ENCODE peak calls at places on chromosome X, in ten cellular contexts. B is cardiac muscle cell, Q is SK-N-SH, M is GM23248, U is Peyer's patch, D is psoas muscle, L is right cardiac atrium, P is thoracic aorta, I is BE2C, C is transverse colon. G is an unnamed sample.

GRCh38 chrX:78643874-78644273 is 15.3 kb downstream of the RTL3 start:
- DNase-seq in B (no peak), U (no peak), Q (no peak), M (no peak), P (no peak), C (no peak), D (no peak), L (no peak), I (no peak), G (no peak)

GRCh38 chrX:149638860-149639259 is 7.3 kb upstream of the TMEM185A start:
- DNase-seq in P (no peak), U (no peak), D (no peak), L (no peak), M (peak; percentile 34), B (no peak), Q (no peak), I (no peak), C (no peak), G (no peak)

GRCh38 chrX:19772759-19773623 is 114.4 kb downstream of the SH3KBP1 start:
- DNase-seq in Q (no peak), U (no peak), I (no peak), B (no peak), L (no peak), M (peak; percentile 21), D (no peak), P (no peak), C (no peak), G (no peak)

GRCh38 chrX:47321386-47321785 is 49.0 kb upstream of the ZNF157 start:
- DNase-seq in P (no peak), M (peak; percentile 81), L (peak; percentile 62), D (peak; percentile 66), U (no peak), C (peak; percentile 13), I (no peak), B (peak; percentile 81), Q (no peak), G (peak; percentile 67)

GRCh38 chrX:1138476-1138875 is 74.0 kb downstream of the CRLF2 start:
- DNase-seq in I (no peak), P (no peak), M (no peak), L (no peak), Q (no peak), B (no peak), C (no peak), D (peak; percentile 4), U (no peak), G (no peak)

GRCh38 chrX:150566734-150567182 is 1.7 kb upstream of the MTM1 start:
- DNase-seq in M (no peak), B (no peak), D (no peak), C (no peak), Q (no peak), L (no peak), U (no peak), P (no peak), I (no peak), G (no peak)

GRCh38 chrX:145673851-145674250 is 143.8 kb upstream of the SLITRK2 start:
- DNase-seq in C (no peak), M (no peak), Q (no peak), D (no peak), P (no peak), B (no peak), U (no peak), L (no peak), I (no peak), G (no peak)

GRCh38 chrX:3697701-3698279 is 15.7 kb downstream of the PRKX start:
- DNase-seq in I (no peak), B (peak; percentile 52), Q (no peak), P (peak; percentile 15), D (no peak), C (no peak), L (peak; percentile 35), U (no peak), M (peak; percentile 75), G (no peak)

GRCh38 chrX:12304261-12304660 is 166.0 kb downstream of the FRMPD4 start:
- DNase-seq in P (no peak), I (no peak), D (no peak), M (peak; percentile 10), U (no peak), Q (no peak), B (peak; percentile 60), C (no peak), L (no peak), G (no peak)

GRCh38 chrX:44897539-44897938 is 24.6 kb downstream of the KDM6A start:
- DNase-seq in B (no peak), M (no peak), D (no peak), I (no peak), L (no peak), P (no peak), Q (no peak), U (no peak), C (no peak), G (no peak)
- H3K9me3 ChIP-seq in B (no peaks in the 10 kb centered on the region), M (no peaks in the 10 kb centered on the region), D (peaks cover 12% of the 10 kb centered on the region), I (no peaks in the 10 kb centered on the region), L (no peaks in the 10 kb centered on the region), P (peaks cover 3% of the 10 kb centered on the region), Q (peaks cover 16% of the 10 kb centered on the region), U (no peaks in the 10 kb centered on the region), C (no peaks in the 10 kb centered on the region), G (no peaks in the 10 kb centered on the region)

GRCh38 chrX:107714196-107714811 is 61.3 kb downstream of the TSC22D3 start:
- DNase-seq in B (peak; percentile 58), Q (no peak), D (peak; percentile 75), I (no peak), P (no peak), C (peak; percentile 16), U (peak; percentile 52), L (no peak), M (peak; percentile 52), G (no peak)

GRCh38 chrX:107715331-107716044 is 60.1 kb downstream of the TSC22D3 start:
- DNase-seq in D (peak; percentile 47), U (peak; percentile 53), Q (peak; percentile 30), B (peak; percentile 33), C (peak; percentile 11), L (no peak), M (peak; percentile 61), I (no peak), P (no peak), G (no peak)

GRCh38 chrX:107718156-107718621 is 57.4 kb downstream of the TSC22D3 start:
- DNase-seq in I (peak; percentile 65), U (peak; percentile 95), L (peak; percentile 63), Q (peak; percentile 69), D (peak; percentile 75), B (peak; percentile 87), M (peak; percentile 75), P (peak; percentile 76), C (peak; percentile 88), G (peak; percentile 78)

GRCh38 chrX:107716816-107717700 is 58.5 kb downstream of the TSC22D3 start:
- DNase-seq in B (peak; percentile 90), M (peak; percentile 82), D (peak; percentile 95), I (peak; percentile 61), C (peak; percentile 90), P (peak; percentile 60), Q (peak; percentile 60), L (peak; percentile 86), U (peak; percentile 97), G (peak; percentile 52)

DNA sequence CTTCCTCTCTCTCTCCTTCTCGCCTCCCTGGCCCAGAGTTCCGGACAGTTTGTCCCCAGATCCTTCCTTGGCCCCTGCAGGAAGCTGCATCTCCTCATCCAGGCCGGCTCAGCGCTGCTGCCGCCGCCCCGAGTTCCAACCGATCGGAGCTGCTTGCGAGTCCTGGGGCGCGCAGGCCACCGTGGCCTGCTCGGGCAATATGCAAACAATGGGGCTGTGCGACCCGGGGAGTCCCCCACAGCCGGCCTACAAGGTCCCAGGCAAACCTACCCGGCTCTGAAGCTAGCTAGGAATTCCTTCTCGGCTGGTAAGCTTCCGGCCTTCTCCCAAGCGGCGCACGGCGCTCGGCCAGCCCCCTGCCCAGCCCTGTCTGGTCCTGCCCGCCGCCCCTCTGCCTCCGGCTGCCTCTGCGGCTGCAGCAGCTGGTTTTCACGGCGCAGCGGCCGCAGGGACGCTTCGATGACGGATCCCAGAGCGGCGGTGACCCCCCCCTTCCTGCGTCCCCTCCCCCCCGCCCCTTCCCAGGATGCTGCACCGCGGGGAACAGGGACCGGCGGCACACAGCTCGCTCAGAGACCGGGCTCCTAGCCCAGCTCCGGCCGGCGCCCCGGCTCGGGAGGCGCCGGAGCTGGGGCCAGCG is 59.4 kb downstream of the TSC22D3 start:
- DNase-seq in C (peak; percentile 28), P (no peak), M (peak; percentile 53), L (peak; percentile 22), Q (peak; percentile 89), D (peak; percentile 67), B (peak; percentile 32), I (peak; percentile 49), U (peak; percentile 56), G (peak; percentile 19)
- H3K27me3 ChIP-seq in C (no peaks in the 10 kb centered on the region), P (no peaks in the 10 kb centered on the region), M (no peaks in the 10 kb centered on the region), L (no peaks in the 10 kb centered on the region), Q (peaks cover 26% of the 10 kb centered on the region), D (no peaks in the 10 kb centered on the region), B (no peaks in the 10 kb centered on the region), I (no peaks in the 10 kb centered on the region), U (no peaks in the 10 kb centered on the region), G (peaks cover 20% of the 10 kb centered on the region)

DNA sequence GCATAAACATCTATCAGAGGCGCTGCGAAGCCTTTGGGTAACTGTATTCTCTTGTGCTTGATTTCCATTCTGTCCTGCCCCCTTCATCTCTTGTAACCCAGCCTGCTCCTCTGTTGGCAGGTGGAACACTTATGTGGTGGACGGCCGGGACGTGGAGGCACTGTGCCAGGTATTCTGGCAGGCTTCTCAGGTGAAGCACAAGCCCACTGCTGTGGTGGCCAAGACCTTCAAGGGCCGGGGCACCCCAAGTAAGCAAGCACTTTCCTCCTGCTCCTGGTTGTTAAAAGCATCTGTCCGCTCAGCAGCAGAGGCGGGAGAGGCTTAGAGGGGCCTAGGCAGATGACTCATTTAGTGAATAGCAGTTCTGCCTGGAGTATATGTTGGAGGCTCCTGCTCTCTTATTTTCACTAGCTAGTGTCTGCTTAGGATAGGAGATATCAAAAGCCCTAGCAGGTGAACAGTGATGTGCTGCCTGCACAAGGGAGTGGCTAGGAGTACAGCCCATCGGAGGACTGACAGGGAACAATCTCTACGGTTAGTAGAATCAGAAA is 15.5 kb downstream of the TKTL1 start:
- DNase-seq in P (no peak), U (no peak), I (no peak), B (no peak), D (no peak), Q (no peak), C (no peak), L (no peak), M (no peak), G (peak; percentile 27)
- H3K9me3 ChIP-seq in P (no peaks in the 10 kb centered on the region), U (no peaks in the 10 kb centered on the region), I (no peaks in the 10 kb centered on the region), B (no peaks in the 10 kb centered on the region), D (no peaks in the 10 kb centered on the region), Q (no peaks in the 10 kb centered on the region), C (no peaks in the 10 kb centered on the region), L (no peaks in the 10 kb centered on the region), M (no peaks in the 10 kb centered on the region), G (no peaks in the 10 kb centered on the region)

GRCh38 chrX:16993791-16994318 is 47.4 kb downstream of the REPS2 start:
- DNase-seq in D (no peak), L (no peak), Q (no peak), I (no peak), M (no peak), C (no peak), B (no peak), U (no peak), P (no peak), G (no peak)

GRCh38 chrX:16997313-16997712 is 50.9 kb downstream of the REPS2 start:
- DNase-seq in P (no peak), Q (no peak), C (no peak), L (no peak), D (no peak), M (no peak), U (no peak), I (no peak), B (no peak), G (no peak)

GRCh38 chrX:17000751-17001150 is 54.3 kb downstream of the REPS2 start:
- DNase-seq in I (no peak), U (no peak), D (no peak), P (no peak), M (no peak), L (no peak), C (no peak), B (no peak), Q (no peak), G (no peak)

GRCh38 chrX:16999275-16999674 is 52.8 kb downstream of the REPS2 start:
- DNase-seq in B (no peak), D (no peak), C (no peak), Q (peak; percentile 10), I (no peak), M (no peak), L (no peak), P (no peak), U (no peak), G (no peak)
- H3K27me3 ChIP-seq in B (no peaks in the 10 kb centered on the region), D (no peaks in the 10 kb centered on the region), C (no peaks in the 10 kb centered on the region), Q (no peaks in the 10 kb centered on the region), I (no peaks in the 10 kb centered on the region), M (no peaks in the 10 kb centered on the region), L (no peaks in the 10 kb centered on the region), P (no peaks in the 10 kb centered on the region), U (no peaks in the 10 kb centered on the region), G (peaks cover 15% of the 10 kb centered on the region)